ENCODE peak calls at places on chromosomes 3 and 15, in seven cellular contexts. P is endodermal cell; Y is heart right ventricle; F is AG04450; L is body of pancreas; I is CD8-positive, alpha-beta memory T cell; G is psoas muscle. M is an unnamed sample. For H3K9me3, the result is how much of the 10 kb centered on the place peaks cover.

GRCh38 chr3:128549283-128550112 is 56.5 kb upstream of the GATA2 start:
- DNase-seq in P (no peak), Y (peak), F (peak), L (no peak), I (no peak), G (peak), M (peak)

GRCh38 chr3:87900061-87900460 is 158.7 kb downstream of the CGGBP1 start:
- DNase-seq in P (no peak), Y (no peak), F (no peak), L (no peak), I (no peak), G (no peak), M (no peak)

GRCh38 chr3:15368561-15369135 is 36.3 kb upstream of the SH3BP5 start:
- DNase-seq in P (no peak), Y (no peak), F (no peak), L (no peak), I (no peak), G (no peak), M (no peak)

GRCh38 chr3:184354121-184354728 is 7.2 kb downstream of the CLCN2 start:
- DNase-seq in P (peak), Y (no peak), F (no peak), L (peak), I (peak), G (no peak), M (peak)

GRCh38 chr3:52322466-52322865 is 6.3 kb downstream of the DNAH1 start:
- DNase-seq in P (no peak), Y (no peak), F (no peak), L (no peak), I (no peak), G (no peak), M (no peak)

GRCh38 chr3:159305017-159305416 is 503.2 kb downstream of the MFSD1 start:
- DNase-seq in P (no peak), Y (no peak), F (no peak), L (no peak), I (no peak), G (no peak), M (peak)

GRCh38 chr3:160225181-160226025 is at the start of gene C3orf80:
- DNase-seq in P (peak), Y (peak), F (no peak), L (peak), I (peak), G (peak), M (peak)

GRCh38 chr15:85624241-85624855 is 170.4 kb downstream of the KLHL25 start:
- DNase-seq in P (no peak), Y (peak), F (no peak), L (no peak), I (no peak), G (no peak), M (no peak)

GRCh38 chr15:51341366-51342248 is at the start of gene GLDN:
- DNase-seq in P (peak), Y (peak), F (no peak), L (no peak), I (no peak), G (peak), M (peak)

GRCh38 chr15:92473784-92474183 is 80.1 kb downstream of the ST8SIA2 start:
- DNase-seq in P (peak), Y (no peak), F (no peak), L (no peak), I (no peak), G (no peak), M (no peak)

GRCh38 chr3:171187706-171188290 is 161.3 kb upstream of the SLC2A2 start:
- DNase-seq in P (peak), Y (peak), F (no peak), L (peak), I (no peak), G (no peak), M (no peak)

GRCh38 chr15:78148392-78149067 is 632 bp upstream of the IDH3A start:
- DNase-seq in P (no peak), Y (no peak), F (no peak), L (no peak), I (no peak), G (no peak), M (no peak)

GRCh38 chr3:111803123-111803593 is 55.9 kb upstream of the PHLDB2 start:
- DNase-seq in P (no peak), Y (peak), F (peak), L (peak), I (no peak), G (peak), M (peak)

GRCh38 chr15:49467782-49468181 is 44.7 kb downstream of the FGF7 start:
- DNase-seq in P (no peak), Y (no peak), F (no peak), L (no peak), I (no peak), G (no peak), M (no peak)

GRCh38 chr3:9826815-9827574 is 16.8 kb downstream of the RPUSD3 start:
- DNase-seq in P (peak), Y (no peak), F (no peak), L (peak), I (no peak), G (no peak), M (no peak)

GRCh38 chr3:157175678-157176077 is 15.7 kb upstream of the CCNL1 start:
- DNase-seq in P (peak), Y (no peak), F (no peak), L (peak), I (no peak), G (peak), M (no peak)

GRCh38 chr3:194640829-194641228 is 7.6 kb upstream of the TMEM44 start:
- DNase-seq in P (peak), Y (no peak), F (no peak), L (no peak), I (no peak), G (no peak), M (no peak)

GRCh38 chr15:31147943-31148621 is 46.6 kb upstream of the TRPM1 start:
- DNase-seq in P (peak), Y (no peak), F (no peak), L (no peak), I (no peak), G (no peak), M (no peak)

GRCh38 chr3:45541326-45542321 is 52.9 kb upstream of the LIMD1 start:
- DNase-seq in P (no peak), Y (no peak), F (no peak), L (no peak), I (no peak), G (no peak), M (no peak)

GRCh38 chr15:67183443-67184169 is 70.9 kb downstream of the AAGAB start:
- DNase-seq in P (no peak), Y (no peak), F (no peak), L (no peak), I (no peak), G (peak), M (no peak)

GRCh38 chr3:114567774-114568173 is 273.9 kb downstream of the TIGIT start:
- DNase-seq in P (peak), Y (no peak), F (no peak), L (no peak), I (no peak), G (no peak), M (no peak)

GRCh38 chr15:41494190-41494921 is 682 bp downstream of the ITPKA start:
- DNase-seq in P (peak), Y (no peak), F (no peak), L (peak), I (peak), G (no peak), M (peak)

GRCh38 chr3:45082139-45082538 is 56.0 kb downstream of the CLEC3B start:
- DNase-seq in P (no peak), Y (no peak), F (peak), L (no peak), I (no peak), G (no peak), M (no peak)

GRCh38 chr3:197333901-197334639 is 35.7 kb upstream of the DLG1 start:
- DNase-seq in P (peak), Y (no peak), F (no peak), L (no peak), I (no peak), G (no peak), M (no peak)

GRCh38 chr15:29887719-29888118 is 65.5 kb upstream of the TJP1 start:
- DNase-seq in P (no peak), Y (no peak), F (peak), L (no peak), I (no peak), G (no peak), M (no peak)

GRCh38 chr3:135975536-135975935 is 10.0 kb downstream of the PPP2R3A start:
- DNase-seq in P (no peak), Y (no peak), F (no peak), L (no peak), I (no peak), G (no peak), M (no peak)

GRCh38 chr15:100602822-100603393 is 519 bp downstream of the ASB7 start:
- DNase-seq in P (peak), Y (peak), F (no peak), L (no peak), I (peak), G (no peak), M (no peak)

GRCh38 chr3:100401674-100402036 is 316 bp downstream of the LNP1 start:
- DNase-seq in P (no peak), Y (peak), F (no peak), L (peak), I (peak), G (peak), M (peak)

GRCh38 chr3:120432105-120432860 is 18.5 kb downstream of the FSTL1 start:
- DNase-seq in P (peak), Y (no peak), F (peak), L (no peak), I (no peak), G (no peak), M (no peak)

GRCh38 chr3:41701196-41701698 is 260.7 kb downstream of the ULK4 start:
- DNase-seq in P (no peak), Y (no peak), F (no peak), L (no peak), I (no peak), G (no peak), M (no peak)

GRCh38 chr3:156259896-156260788 is 139.8 kb downstream of the KCNAB1 start:
- DNase-seq in P (no peak), Y (no peak), F (no peak), L (no peak), I (no peak), G (no peak), M (no peak)

GRCh38 chr15:62306851-62307504 is 141.9 kb upstream of the C2CD4B start:
- DNase-seq in P (peak), Y (peak), F (peak), L (peak), I (no peak), G (no peak), M (no peak)

GRCh38 chr3:30614943-30615342 is 8.5 kb downstream of the TGFBR2 start:
- DNase-seq in P (no peak), Y (no peak), F (no peak), L (no peak), I (no peak), G (no peak), M (no peak)

GRCh38 chr15:97141360-97141759 is 810.9 kb downstream of the NR2F2 start:
- DNase-seq in P (no peak), Y (no peak), F (no peak), L (no peak), I (no peak), G (no peak), M (no peak)

GRCh38 chr3:46154300-46154699 is 53.8 kb downstream of the CCR1 start:
- DNase-seq in P (no peak), Y (no peak), F (no peak), L (no peak), I (no peak), G (no peak), M (no peak)

GRCh38 chr15:82158811-82159210 is 103.7 kb downstream of the EFL1 start:
- DNase-seq in P (no peak), Y (no peak), F (no peak), L (no peak), I (no peak), G (no peak), M (no peak)

GRCh38 chr3:48402281-48402732 is 27.6 kb downstream of the PLXNB1 start:
- DNase-seq in P (no peak), Y (no peak), F (peak), L (peak), I (no peak), G (peak), M (peak)

GRCh38 chr15:80186597-80186996 is 33.8 kb downstream of the FAH start:
- DNase-seq in P (no peak), Y (no peak), F (no peak), L (no peak), I (no peak), G (no peak), M (no peak)

GRCh38 chr15:70569718-70570231 is 193.6 kb downstream of the UACA start:
- DNase-seq in P (peak), Y (no peak), F (no peak), L (no peak), I (no peak), G (no peak), M (no peak)

GRCh38 chr3:64358176-64358575 is 132.9 kb upstream of the PRICKLE2 start:
- DNase-seq in P (no peak), Y (no peak), F (no peak), L (no peak), I (no peak), G (no peak), M (no peak)
- H3K27ac ChIP-seq in P (no peak), Y (no peak), F (no peak), L (no peak), I (no peak), G (no peak), M (peak)

DNA sequence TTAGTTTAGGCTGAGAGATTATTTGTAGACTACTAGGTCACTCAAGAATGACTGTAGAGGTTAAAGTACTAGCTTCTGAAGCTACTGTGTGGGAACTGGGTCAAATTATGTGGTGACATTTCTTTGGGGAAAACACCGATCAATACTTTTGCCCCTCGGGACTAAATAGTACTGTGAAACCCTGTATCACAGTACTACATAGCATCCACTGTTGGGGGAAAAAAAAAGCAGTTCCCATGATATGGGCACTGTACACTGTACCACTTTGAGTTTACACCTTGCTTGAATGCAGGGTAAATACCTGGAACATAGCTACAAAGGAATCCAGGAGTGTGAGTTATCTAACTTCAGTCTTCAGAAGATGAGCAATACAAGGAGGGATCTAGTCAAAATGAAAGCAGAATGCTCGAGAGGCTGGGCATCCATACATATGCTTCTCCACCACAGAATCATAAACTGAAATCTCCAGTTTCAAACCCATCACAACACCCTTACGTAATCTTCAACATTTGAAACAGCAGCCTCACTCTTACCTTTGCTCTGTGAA is 311.4 kb downstream of the UNC13C start:
- DNase-seq in P (no peak), Y (no peak), F (no peak), L (no peak), I (no peak), G (no peak), M (no peak)
- H3K4me3 ChIP-seq in P (no peak), Y (no peak), F (no peak), L (no peak), I (no peak), G (no peak), M (no peak)

GRCh38 chr3:107945406-107945805 is 145.4 kb downstream of the CD47 start:
- DNase-seq in P (no peak), Y (no peak), F (no peak), L (no peak), I (no peak), G (no peak), M (no peak)

GRCh38 chr3:107943350-107943749 is 147.5 kb downstream of the CD47 start:
- DNase-seq in P (no peak), Y (no peak), F (no peak), L (no peak), I (no peak), G (no peak), M (no peak)

GRCh38 chr3:107943860-107944543 is 146.8 kb downstream of the CD47 start:
- DNase-seq in P (no peak), Y (no peak), F (no peak), L (no peak), I (no peak), G (no peak), M (no peak)

GRCh38 chr3:107939621-107940236 is 151.1 kb downstream of the CD47 start:
- DNase-seq in P (no peak), Y (no peak), F (no peak), L (no peak), I (no peak), G (no peak), M (no peak)

DNA sequence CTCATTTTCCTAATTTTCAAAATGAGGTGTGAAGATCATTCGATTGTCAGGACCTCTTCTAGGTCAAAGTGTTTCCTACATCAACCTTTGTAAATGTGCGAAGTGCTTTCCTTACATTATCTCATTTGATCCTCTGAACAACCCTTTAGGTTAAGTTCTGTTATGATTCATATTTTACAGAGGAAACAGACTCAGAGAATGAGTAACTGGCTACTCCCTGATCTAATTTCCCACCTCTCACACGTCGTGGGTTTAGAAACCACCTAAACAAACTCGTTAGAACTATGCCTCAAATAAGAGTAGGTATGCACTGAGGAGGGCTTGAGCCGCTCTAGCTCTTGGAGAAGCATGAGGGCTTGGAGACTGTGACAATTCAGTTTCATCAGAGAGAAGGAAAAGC is 148.6 kb downstream of the CD47 start:
- DNase-seq in P (no peak), Y (no peak), F (no peak), L (no peak), I (no peak), G (no peak), M (no peak)
- H3K9me3 ChIP-seq in P (under half), Y (under half), F (under half), L (under half), I (under half), G (under half), M (under half)

DNA sequence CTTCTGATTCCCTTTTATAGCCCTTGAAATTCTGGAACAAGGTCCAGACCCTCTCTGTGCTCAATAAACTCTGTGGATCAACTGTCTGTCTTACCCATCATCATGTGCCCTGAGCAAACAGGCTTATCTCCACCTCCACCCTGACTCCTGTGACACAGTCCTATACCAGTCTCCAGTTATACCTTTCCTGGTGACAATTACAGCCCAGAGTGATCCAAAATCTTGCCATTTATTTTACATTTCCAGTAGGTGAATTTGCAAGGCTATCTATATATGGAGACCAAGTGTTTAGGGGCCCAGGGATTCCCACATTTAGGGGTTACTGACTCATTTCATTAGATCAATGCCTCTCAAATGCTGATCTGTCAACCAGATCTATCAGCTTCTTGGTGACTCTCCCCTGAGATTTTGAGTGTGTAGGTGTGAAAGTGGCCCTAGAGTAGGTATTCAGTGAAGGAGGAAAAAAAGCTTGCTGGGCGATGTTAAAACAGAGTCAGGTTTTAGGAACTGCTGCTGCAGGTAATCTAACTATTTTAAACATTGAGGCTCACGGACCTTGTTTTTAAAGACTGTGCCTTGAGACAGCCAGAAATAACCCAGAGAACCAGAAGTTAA is 229.6 kb upstream of the WNT5A start:
- DNase-seq in P (no peak), Y (no peak), F (no peak), L (no peak), I (no peak), G (no peak), M (no peak)
- H3K27ac ChIP-seq in P (no peak), Y (no peak), F (no peak), L (no peak), I (no peak), G (no peak), M (no peak)

GRCh38 chr3:133211449-133211848 is 173.3 kb downstream of the TMEM108 start:
- DNase-seq in P (peak), Y (peak), F (no peak), L (no peak), I (no peak), G (no peak), M (no peak)
- H3K4me3 ChIP-seq in P (no peak), Y (no peak), F (no peak), L (no peak), I (no peak), G (no peak), M (no peak)

DNA sequence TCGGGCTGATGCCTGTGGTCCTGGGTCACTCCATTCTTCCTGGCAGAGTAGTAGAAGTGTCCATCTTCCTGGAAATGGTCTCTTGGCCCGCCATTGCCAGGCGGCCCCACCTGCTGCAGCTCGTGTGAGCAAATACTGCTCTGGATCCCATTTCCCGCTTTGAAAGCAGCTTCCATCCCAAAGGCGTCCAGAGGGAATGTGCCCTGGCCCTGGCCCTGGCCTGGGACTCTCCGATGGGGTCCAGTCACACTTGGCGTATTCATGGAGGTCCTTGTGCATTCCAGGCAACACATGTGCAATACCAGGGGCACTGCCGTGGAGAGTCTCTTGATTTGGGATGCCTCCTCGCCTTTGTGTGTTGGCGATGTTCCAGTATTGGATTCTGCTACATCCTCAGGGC is 111.1 kb downstream of the SNRPN start:
- DNase-seq in P (no peak), Y (no peak), F (no peak), L (no peak), I (no peak), G (no peak), M (no peak)
- H3K9me3 ChIP-seq in P (half or more), Y (half or more), F (half or more), L (half or more), I (half or more), G (half or more), M (under half)

M was measured in left lung.